ENCODE peak calls at places on chromosomes 4 and X, in five cellular contexts. U is mammary epithelial cell, E is nephron progenitor cell, H is dorsolateral prefrontal cortex, G is BE2C. W is an unnamed sample.

GRCh38 chr4:77044458-77045124 is 31.2 kb downstream of the CCNI start:
- DNase-seq in H (no peak), U (peak; percentile 39), G (no peak), E (no peak), W (no peak)

GRCh38 chr4:141036786-141037185 is 96.5 kb downstream of the RNF150 start:
- DNase-seq in H (no peak), E (no peak), U (no peak), G (no peak), W (no peak)

GRCh38 chrX:46500054-46500453 is 45.2 kb downstream of the ZNF674 start:
- DNase-seq in G (no peak), E (no peak), U (no peak), H (no peak), W (no peak)

GRCh38 chrX:78024349-78025108 is 55.1 kb upstream of the PGAM4 start:
- DNase-seq in U (peak; percentile 23), E (no peak), H (no peak), G (peak; percentile 64), W (no peak)

GRCh38 chr4:3010998-3011397 is 47.6 kb downstream of the GRK4 start:
- DNase-seq in G (no peak), U (peak; percentile 55), E (no peak), H (no peak), W (no peak)

GRCh38 chr4:734951-735350 is 29.3 kb downstream of the PCGF3 start:
- DNase-seq in H (no peak), E (no peak), U (no peak), G (no peak), W (no peak)

GRCh38 chrX:48480583-48480982 is 4.6 kb downstream of the FTSJ1 start:
- DNase-seq in E (no peak), G (no peak), H (no peak), U (no peak), W (no peak)

GRCh38 chrX:70030242-70030823 is 19.4 kb downstream of the AWAT2 start:
- DNase-seq in G (peak; percentile 41), H (peak; percentile 43), E (peak; percentile 52), U (peak; percentile 51), W (peak; percentile 58)

GRCh38 chr4:187602339-187603092 is 393.1 kb upstream of the ZFP42 start:
- DNase-seq in H (no peak), E (no peak), U (peak; percentile 12), G (no peak), W (no peak)

GRCh38 chr4:173766231-173766630 is 236.2 kb upstream of the HAND2 start:
- DNase-seq in E (no peak), U (no peak), H (no peak), G (peak; percentile 75), W (no peak)

GRCh38 chrX:10189317-10190268 is 32.8 kb downstream of the CLCN4 start:
- DNase-seq in U (peak; percentile 51), H (peak; percentile 86), G (peak; percentile 65), E (peak; percentile 81), W (peak; percentile 82)

GRCh38 chr4:68373513-68373912 is 23.6 kb upstream of the YTHDC1 start:
- DNase-seq in U (no peak), E (peak; percentile 64), G (peak; percentile 81), H (peak; percentile 88), W (peak; percentile 55)

GRCh38 chr4:60759518-60760245 is 440.4 kb upstream of the ADGRL3 start:
- DNase-seq in E (no peak), U (no peak), G (no peak), H (no peak), W (no peak)

GRCh38 chr4:140149851-140150635 is 3.9 kb downstream of the MAML3 start:
- DNase-seq in G (peak; percentile 81), U (peak; percentile 61), H (peak; percentile 41), E (peak; percentile 71), W (peak; percentile 36)

GRCh38 chrX:9279271-9279596 is 185.6 kb upstream of the TBL1X start:
- DNase-seq in G (no peak), H (no peak), E (no peak), U (no peak), W (no peak)

GRCh38 chrX:11367609-11368430 is 74.6 kb downstream of the AMELX start:
- DNase-seq in U (no peak), E (no peak), G (no peak), H (no peak), W (no peak)

GRCh38 chr4:176538217-176538925 is 218.6 kb downstream of the SPCS3 start:
- DNase-seq in H (no peak), G (no peak), E (no peak), U (peak; percentile 95), W (no peak)

GRCh38 chr4:78566834-78567501 is 15.4 kb downstream of the ANXA3 start:
- DNase-seq in U (peak; percentile 49), G (no peak), H (peak; percentile 37), E (no peak), W (no peak)

GRCh38 chr4:177118596-177118995 is 191.1 kb upstream of the NEIL3 start:
- DNase-seq in E (no peak), G (no peak), U (peak; percentile 62), H (no peak), W (no peak)

GRCh38 chr4:113935190-113935589 is 44.3 kb downstream of the ARSJ start:
- DNase-seq in H (no peak), E (no peak), G (no peak), U (no peak), W (no peak)

GRCh38 chr4:183960912-183961569 is 55.9 kb downstream of the STOX2 start:
- DNase-seq in E (no peak), H (no peak), G (peak; percentile 28), U (no peak), W (no peak)

GRCh38 chr4:26452565-26453531 is 37.4 kb downstream of the CCKAR start:
- DNase-seq in U (no peak), H (no peak), G (no peak), E (no peak), W (no peak)

GRCh38 chrX:23737413-23737812 is 5.7 kb downstream of the ACOT9 start:
- DNase-seq in G (no peak), E (no peak), U (no peak), H (no peak), W (no peak)

GRCh38 chrX:23745786-23746185 is 2.7 kb upstream of the ACOT9 start:
- DNase-seq in H (no peak), U (no peak), G (no peak), E (no peak), W (no peak)

GRCh38 chrX:23742174-23742692 is 843 bp downstream of the ACOT9 start:
- DNase-seq in H (no peak), U (peak; percentile 59), E (peak; percentile 6), G (peak; percentile 60), W (no peak)

GRCh38 chrX:23742693-23743622 is at the start of gene ACOT9:
- DNase-seq in G (peak; percentile 89), H (peak; percentile 81), U (peak; percentile 81), E (peak; percentile 84), W (peak; percentile 80)
- TF ChIP-seq CTCF in G (no peak), H (no peak), U (no peak), E (no peak), W (no peak)

DNA sequence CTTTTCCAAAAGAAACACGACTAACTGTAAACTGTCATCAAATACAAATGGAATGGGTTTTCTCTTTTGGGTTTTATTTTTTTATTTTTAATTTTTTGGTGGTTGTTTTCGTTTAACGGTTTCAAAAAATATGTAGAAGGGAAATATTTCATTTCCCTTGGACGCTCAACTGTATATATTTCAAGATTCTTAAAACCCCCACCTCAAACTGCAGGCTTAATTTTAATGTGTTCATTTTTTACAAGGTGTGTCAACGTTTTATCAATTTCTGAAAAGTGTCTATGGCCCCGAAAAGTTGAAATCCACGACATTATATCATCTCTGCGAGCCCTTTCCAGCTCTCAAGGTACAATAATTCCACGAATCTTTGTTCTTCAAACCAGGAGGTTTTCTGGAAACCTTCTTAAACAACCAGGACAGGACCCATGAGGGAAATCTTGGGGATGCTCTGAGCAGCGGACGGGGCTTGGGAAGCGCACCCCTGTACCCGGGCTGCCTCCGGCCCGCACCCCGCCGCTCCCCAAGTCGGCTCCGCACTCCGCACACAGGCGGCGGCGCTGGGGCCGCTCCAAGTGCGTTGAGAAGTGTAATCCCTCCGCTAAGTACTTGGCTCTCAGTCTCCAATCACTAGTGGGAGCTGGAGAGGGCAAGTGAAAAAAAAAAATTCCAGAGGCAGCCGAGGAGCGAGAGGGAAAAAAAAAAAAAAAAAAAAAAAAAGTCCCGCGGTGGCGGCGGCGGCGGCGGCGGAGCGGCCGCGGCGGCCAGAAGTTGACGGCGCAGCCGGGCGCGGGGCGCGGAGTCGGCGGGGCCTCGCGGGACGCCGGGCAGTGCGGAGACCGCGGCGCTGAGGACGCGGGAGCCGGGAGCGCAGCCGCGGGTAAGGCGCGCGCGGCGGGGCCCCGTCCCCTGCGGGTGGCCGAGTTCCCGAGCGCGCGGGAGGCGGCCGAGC is at the start of gene BMPR1B:
- DNase-seq in E (peak; percentile 44), H (no peak), U (peak; percentile 65), G (peak; percentile 63), W (peak; percentile 42)
- TF ChIP-seq CTCF in E (no peak), H (no peak), U (peak; percentile 45), G (peak; percentile 40), W (no peak)

GRCh38 chr4:106347167-106347566 is 21.4 kb downstream of the GIMD1 start:
- DNase-seq in G (no peak), H (no peak), U (no peak), E (no peak), W (no peak)
- TF ChIP-seq CTCF in G (no peak), H (no peak), U (no peak), E (no peak), W (no peak)

GRCh38 chr4:8182858-8183725 is 16.0 kb upstream of the SH3TC1 start:
- DNase-seq in G (no peak), E (no peak), H (no peak), U (peak; percentile 98), W (no peak)
- TF ChIP-seq CTCF in G (no peak), E (no peak), H (no peak), U (no peak), W (no peak)

GRCh38 chr4:151939670-151940069 is 178.9 kb upstream of the GATB start:
- DNase-seq in G (no peak), U (no peak), H (no peak), E (no peak), W (no peak)
- TF ChIP-seq CTCF in G (no peak), U (no peak), H (no peak), E (no peak), W (no peak)

GRCh38 chr4:151045907-151046306 is 30.8 kb upstream of the LRBA start:
- DNase-seq in H (no peak), E (no peak), G (peak; percentile 47), U (no peak), W (no peak)
- TF ChIP-seq CTCF in H (no peak), E (no peak), G (peak; percentile 51), U (no peak), W (peak; percentile 37)

GRCh38 chr4:148903388-148903787 is 461.2 kb upstream of the NR3C2 start:
- DNase-seq in H (no peak), G (no peak), U (no peak), E (no peak), W (no peak)
- TF ChIP-seq CTCF in H (no peak), G (no peak), U (no peak), E (no peak), W (no peak)

DNA sequence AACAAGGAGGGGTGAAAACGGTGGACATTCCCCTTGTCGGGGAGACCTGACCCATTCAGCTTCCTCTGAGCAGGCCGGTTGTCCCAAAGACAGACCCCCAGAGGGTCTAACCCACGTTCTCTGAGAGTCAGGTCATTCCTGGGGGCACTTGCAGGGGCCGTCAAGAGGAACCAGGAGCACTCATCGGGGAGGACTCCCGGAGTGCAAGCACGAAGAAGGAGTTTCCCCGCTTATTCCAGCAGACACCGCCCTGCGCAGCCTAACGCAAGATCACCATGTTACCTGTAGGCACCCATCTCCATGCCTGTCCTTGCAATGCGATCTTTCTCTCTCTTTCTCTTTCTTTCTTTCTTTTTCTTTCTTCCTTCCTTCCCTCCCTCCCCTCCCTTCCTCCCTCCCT is 154.2 kb downstream of the SHOX start:
- DNase-seq in H (no peak), G (no peak), U (no peak), E (no peak), W (no peak)
- TF ChIP-seq CTCF in H (no peak), G (no peak), U (no peak), E (no peak), W (no peak)

W was measured in neural crest cell.